ENCODE peak calls at places on chromosomes 6 and 20, in nine cellular contexts. Y, Z, A, P, M, L, O, I and X are unnamed samples.
A peak's percentile ranks its signal among the peaks of the same experiment; 100 is the strongest.

GRCh38 chr6:27814665-27815424 is 97.4 kb downstream of the OR2B2 start:
- DNase-seq in Y (peak; percentile 81), Z (no peak), A (peak; percentile 75), P (peak; percentile 86), M (peak; percentile 69), L (peak; percentile 52), O (no peak), I (peak; percentile 99), X (peak; percentile 63)

GRCh38 chr6:150878347-150879213 is 13.1 kb downstream of the MTHFD1L start:
- DNase-seq in Y (no peak), Z (no peak), A (no peak), P (no peak), M (no peak), L (no peak), O (no peak), I (no peak), X (no peak)

GRCh38 chr6:166512567-166512966 is 73.9 kb downstream of the RAMACL start:
- DNase-seq in Y (peak; percentile 72), Z (no peak), A (no peak), P (no peak), M (no peak), L (no peak), O (peak; percentile 44), I (no peak), X (no peak)

GRCh38 chr6:53410508-53411258 is 61.9 kb upstream of the ELOVL5 start:
- DNase-seq in Y (peak; percentile 66), Z (peak; percentile 65), A (peak; percentile 49), P (peak; percentile 19), M (peak; percentile 23), L (peak; percentile 10), O (peak; percentile 67), I (peak; percentile 54), X (peak; percentile 31)

GRCh38 chr20:63520594-63520938 is at the start of gene PPDPF:
- DNase-seq in Y (peak; percentile 81), Z (peak; percentile 87), A (peak; percentile 100), P (peak; percentile 85), M (peak; percentile 89), L (peak; percentile 98), O (no peak), I (peak; percentile 80), X (peak; percentile 77)

GRCh38 chr6:54291738-54292137 is 16.5 kb upstream of the TINAG start:
- DNase-seq in Y (no peak), Z (no peak), A (no peak), P (no peak), M (no peak), L (no peak), O (no peak), I (peak; percentile 40), X (no peak)

GRCh38 chr6:156807795-156808194 is 30.6 kb downstream of the ARID1B start:
- DNase-seq in Y (no peak), Z (no peak), A (no peak), P (no peak), M (no peak), L (no peak), O (no peak), I (no peak), X (no peak)

GRCh38 chr20:8246153-8246552 is 114.1 kb downstream of the PLCB1 start:
- DNase-seq in Y (no peak), Z (no peak), A (no peak), P (no peak), M (no peak), L (no peak), O (no peak), I (no peak), X (no peak)

GRCh38 chr6:21603516-21603952 is 10.0 kb downstream of the SOX4 start:
- DNase-seq in Y (no peak), Z (no peak), A (no peak), P (no peak), M (no peak), L (no peak), O (no peak), I (no peak), X (no peak)
- H3K27ac ChIP-seq in Y (no peak overlapping the region), Z (no peak overlapping the region), A (no peak overlapping the region), P (no peak overlapping the region), M (no peak overlapping the region), L (no peak overlapping the region), O (no peak overlapping the region), I (no peak overlapping the region), X (no peak overlapping the region)

GRCh38 chr6:33591633-33592032 is 11.6 kb upstream of the BAK1 start:
- DNase-seq in Y (no peak), Z (no peak), A (no peak), P (no peak), M (no peak), L (no peak), O (no peak), I (no peak), X (no peak)

GRCh38 chr6:33592595-33593413 is 12.7 kb upstream of the BAK1 start:
- DNase-seq in Y (peak; percentile 69), Z (peak; percentile 62), A (no peak), P (no peak), M (no peak), L (peak; percentile 89), O (no peak), I (no peak), X (peak; percentile 30)

GRCh38 chr6:33592280-33592594 is 12.2 kb upstream of the BAK1 start:
- DNase-seq in Y (no peak), Z (no peak), A (no peak), P (no peak), M (no peak), L (no peak), O (no peak), I (no peak), X (no peak)

GRCh38 chr6:33595001-33595846 is 15.1 kb upstream of the BAK1 start:
- DNase-seq in Y (no peak), Z (no peak), A (no peak), P (no peak), M (no peak), L (no peak), O (peak; percentile 94), I (peak; percentile 35), X (no peak)

DNA sequence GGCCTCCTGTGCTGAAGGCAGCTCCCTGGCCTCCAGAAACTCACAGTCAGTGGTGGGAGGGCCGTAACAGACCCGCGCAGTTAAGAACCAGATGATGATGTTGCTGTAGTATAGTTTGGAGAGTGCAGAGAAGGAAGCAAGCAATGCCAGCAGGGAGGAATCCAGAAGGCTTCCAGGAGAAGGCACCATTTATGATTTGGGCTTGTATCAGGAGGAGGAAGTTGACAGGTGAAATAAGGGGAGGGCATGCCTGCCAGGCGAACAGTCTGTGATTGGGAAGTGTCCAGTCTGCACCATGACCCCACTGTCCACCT is 13.3 kb upstream of the BAK1 start:
- DNase-seq in Y (no peak), Z (no peak), A (no peak), P (no peak), M (no peak), L (no peak), O (no peak), I (no peak), X (no peak)
- H3K4me3 ChIP-seq in Y (peak overlapping the region; percentile 56), Z (peak overlapping the region; percentile 30), A (no peak overlapping the region), P (no peak overlapping the region), M (no peak overlapping the region), L (peak overlapping the region; percentile 38), O (no peak overlapping the region), I (no peak overlapping the region), X (no peak overlapping the region)

GRCh38 chr20:10603971-10604864 is 69.6 kb downstream of the JAG1 start:
- DNase-seq in Y (no peak), Z (no peak), A (no peak), P (peak; percentile 71), M (peak; percentile 50), L (peak; percentile 36), O (peak; percentile 10), I (peak; percentile 96), X (no peak)

GRCh38 chr20:10603378-10603777 is 70.4 kb downstream of the JAG1 start:
- DNase-seq in Y (no peak), Z (no peak), A (no peak), P (no peak), M (no peak), L (no peak), O (no peak), I (no peak), X (no peak)

GRCh38 chr20:10604865-10605440 is 68.8 kb downstream of the JAG1 start:
- DNase-seq in Y (no peak), Z (no peak), A (no peak), P (no peak), M (no peak), L (no peak), O (no peak), I (no peak), X (no peak)

GRCh38 chr20:10602141-10602660 is 71.6 kb downstream of the JAG1 start:
- DNase-seq in Y (no peak), Z (no peak), A (no peak), P (no peak), M (no peak), L (no peak), O (no peak), I (peak; percentile 44), X (no peak)

DNA sequence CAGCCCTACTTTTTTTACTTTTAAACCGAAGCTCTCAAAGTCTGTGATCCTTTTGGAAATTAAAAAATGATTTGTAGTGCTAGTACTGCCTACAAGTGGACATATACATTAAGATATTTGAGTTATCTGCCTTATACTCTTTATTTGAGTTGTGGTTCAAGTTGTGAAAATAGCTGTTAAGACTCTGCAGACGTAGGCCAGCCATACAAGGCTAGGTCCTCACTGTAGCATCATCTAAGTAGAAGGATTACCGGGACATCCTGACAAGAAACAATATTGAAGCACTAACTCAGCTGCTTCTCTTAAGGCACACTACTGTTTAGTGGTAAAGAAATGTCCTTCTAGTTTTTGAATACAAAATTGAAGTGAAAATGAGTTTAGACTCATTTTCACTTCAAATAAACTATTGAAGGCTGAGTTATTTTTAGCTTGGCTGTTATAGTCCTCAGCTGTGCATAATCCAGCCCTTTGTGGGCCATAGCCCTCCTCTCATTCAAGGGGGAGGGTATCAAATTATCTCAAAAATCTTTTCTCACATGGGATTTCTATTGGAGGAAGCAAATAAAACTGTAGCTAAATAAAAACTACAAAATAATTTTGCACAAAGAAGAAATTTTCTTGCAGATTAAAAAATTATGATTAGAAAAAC is 68.1 kb downstream of the JAG1 start:
- DNase-seq in Y (no peak), Z (no peak), A (no peak), P (no peak), M (no peak), L (no peak), O (no peak), I (no peak), X (no peak)
- H3K27ac ChIP-seq in Y (no peak overlapping the region), Z (no peak overlapping the region), A (no peak overlapping the region), P (no peak overlapping the region), M (peak overlapping the region; percentile 60), L (no peak overlapping the region), O (no peak overlapping the region), I (peak overlapping the region; percentile 42), X (no peak overlapping the region)

GRCh38 chr6:89254569-89254968 is 37.4 kb upstream of the GABRR1 start:
- DNase-seq in Y (no peak), Z (no peak), A (no peak), P (no peak), M (no peak), L (no peak), O (no peak), I (no peak), X (no peak)

GRCh38 chr6:89251170-89251569 is 34.0 kb upstream of the GABRR1 start:
- DNase-seq in Y (no peak), Z (no peak), A (no peak), P (no peak), M (no peak), L (no peak), O (no peak), I (no peak), X (no peak)

GRCh38 chr6:89252902-89253301 is 35.7 kb upstream of the GABRR1 start:
- DNase-seq in Y (no peak), Z (no peak), A (no peak), P (no peak), M (no peak), L (no peak), O (no peak), I (no peak), X (no peak)

GRCh38 chr6:89250239-89250638 is 33.1 kb upstream of the GABRR1 start:
- DNase-seq in Y (no peak), Z (no peak), A (no peak), P (no peak), M (no peak), L (no peak), O (no peak), I (no peak), X (no peak)

GRCh38 chr6:89251976-89252375 is 34.8 kb upstream of the GABRR1 start:
- DNase-seq in Y (no peak), Z (no peak), A (no peak), P (no peak), M (no peak), L (no peak), O (no peak), I (no peak), X (no peak)
- H3K4me3 ChIP-seq in Y (no peak overlapping the region), Z (no peak overlapping the region), A (no peak overlapping the region), P (no peak overlapping the region), M (no peak overlapping the region), L (no peak overlapping the region), O (no peak overlapping the region), I (no peak overlapping the region), X (no peak overlapping the region)